ENCODE peak calls at places on chromosomes 7 and 10, in seven cellular contexts. A is vagina, P is fibroblast of lung, J is NB4, D is GM10248, F is fibroblast of mammary gland, W is heart left ventricle. C is an unnamed sample.

GRCh38 chr7:24820730-24821044 is 63.4 kb upstream of the GSDME start:
- DNase-seq in W (no peak), A (no peak), J (peak), D (no peak), P (no peak), F (no peak), C (no peak)

GRCh38 chr7:30348083-30348560 is 63.7 kb downstream of the ZNRF2 start:
- DNase-seq in F (peak), A (no peak), J (peak), P (peak), W (peak), D (peak), C (no peak)

GRCh38 chr7:22730921-22731654 is 4.1 kb downstream of the IL6 start:
- DNase-seq in P (peak), A (no peak), J (peak), F (peak), W (no peak), D (no peak), C (no peak)

GRCh38 chr7:15288746-15289145 is 273.1 kb downstream of the AGMO start:
- DNase-seq in J (no peak), D (no peak), F (peak), P (peak), W (no peak), A (no peak), C (no peak)

GRCh38 chr7:157412021-157412443 is 75.2 kb downstream of the DNAJB6 start:
- DNase-seq in P (peak), J (peak), D (no peak), A (no peak), F (peak), W (no peak), C (no peak)

GRCh38 chr7:80611779-80612178 is 26.7 kb upstream of the CD36 start:
- DNase-seq in D (no peak), P (peak), F (peak), A (no peak), W (peak), J (no peak), C (no peak)

GRCh38 chr7:105364748-105365147 is 24.0 kb downstream of the SRPK2 start:
- DNase-seq in F (no peak), D (no peak), J (no peak), W (no peak), A (no peak), P (no peak), C (no peak)

GRCh38 chr10:103451091-103451801 is 924 bp downstream of the CALHM2 start:
- DNase-seq in P (peak), A (peak), J (no peak), D (peak), W (peak), F (peak), C (no peak)

GRCh38 chr10:78875331-78875877 is 193.4 kb upstream of the ZMIZ1 start:
- DNase-seq in J (no peak), D (no peak), A (no peak), W (no peak), P (no peak), F (no peak), C (no peak)

GRCh38 chr10:70459061-70459770 is 17.7 kb upstream of the NODAL start:
- DNase-seq in J (peak), W (peak), D (no peak), F (no peak), A (no peak), P (no peak), C (no peak)

GRCh38 chr10:14382022-14382421 is 51.3 kb upstream of the FRMD4A start:
- DNase-seq in W (no peak), F (no peak), P (peak), D (no peak), A (no peak), J (no peak), C (no peak)

GRCh38 chr10:98030093-98030821 is at the start of gene CRTAC1:
- DNase-seq in F (no peak), J (no peak), P (peak), A (no peak), W (peak), D (no peak), C (no peak)

GRCh38 chr7:143901710-143902587 is at the start of gene TCAF1:
- DNase-seq in D (peak), A (peak), J (peak), P (peak), F (peak), W (peak), C (peak)
- TF ChIP-seq CTCF in D (peak), A (no peak), J (peak), P (peak), F (peak), W (no peak), C (peak)

GRCh38 chr10:63866075-63866746 is 345.0 kb downstream of the REEP3 start:
- DNase-seq in P (peak), A (no peak), F (peak), D (peak), J (peak), W (peak), C (no peak)

GRCh38 chr10:63862860-63863259 is 341.7 kb downstream of the REEP3 start:
- DNase-seq in A (no peak), P (no peak), F (no peak), W (no peak), D (no peak), J (no peak), C (no peak)

GRCh38 chr10:63865210-63865609 is 344.0 kb downstream of the REEP3 start:
- DNase-seq in P (no peak), J (no peak), F (no peak), A (no peak), D (no peak), W (no peak), C (no peak)

DNA sequence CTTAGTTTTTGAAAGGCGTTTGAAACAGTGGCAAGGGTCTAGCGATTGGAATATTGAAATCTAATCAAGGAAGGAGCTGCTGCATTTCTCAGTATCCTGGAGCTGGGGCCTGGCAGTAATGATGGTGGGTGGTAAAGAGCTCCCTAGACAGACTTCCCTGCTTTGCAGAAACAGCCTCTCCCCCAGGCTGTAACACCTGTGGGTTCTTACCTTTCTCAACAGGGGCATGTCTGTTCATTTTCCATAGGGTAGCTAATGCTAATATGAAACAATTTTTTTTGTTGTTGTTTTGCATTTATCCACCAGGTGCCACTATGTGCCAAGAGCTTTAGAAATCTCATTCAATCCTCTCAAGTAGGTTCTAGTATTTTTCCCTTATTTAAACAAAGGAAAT is 345.5 kb downstream of the REEP3 start:
- DNase-seq in F (peak), W (no peak), A (no peak), D (no peak), P (no peak), J (peak), C (no peak)
- TF ChIP-seq CTCF in F (peak), W (no peak), A (no peak), D (no peak), P (no peak), J (peak), C (peak)

GRCh38 chr10:278707-279106 is 143.5 kb downstream of the ZMYND11 start:
- DNase-seq in W (no peak), A (no peak), J (no peak), F (no peak), P (no peak), D (no peak), C (no peak)
- TF ChIP-seq CTCF in W (no peak), A (no peak), J (no peak), F (no peak), P (no peak), D (no peak), C (no peak)

DNA sequence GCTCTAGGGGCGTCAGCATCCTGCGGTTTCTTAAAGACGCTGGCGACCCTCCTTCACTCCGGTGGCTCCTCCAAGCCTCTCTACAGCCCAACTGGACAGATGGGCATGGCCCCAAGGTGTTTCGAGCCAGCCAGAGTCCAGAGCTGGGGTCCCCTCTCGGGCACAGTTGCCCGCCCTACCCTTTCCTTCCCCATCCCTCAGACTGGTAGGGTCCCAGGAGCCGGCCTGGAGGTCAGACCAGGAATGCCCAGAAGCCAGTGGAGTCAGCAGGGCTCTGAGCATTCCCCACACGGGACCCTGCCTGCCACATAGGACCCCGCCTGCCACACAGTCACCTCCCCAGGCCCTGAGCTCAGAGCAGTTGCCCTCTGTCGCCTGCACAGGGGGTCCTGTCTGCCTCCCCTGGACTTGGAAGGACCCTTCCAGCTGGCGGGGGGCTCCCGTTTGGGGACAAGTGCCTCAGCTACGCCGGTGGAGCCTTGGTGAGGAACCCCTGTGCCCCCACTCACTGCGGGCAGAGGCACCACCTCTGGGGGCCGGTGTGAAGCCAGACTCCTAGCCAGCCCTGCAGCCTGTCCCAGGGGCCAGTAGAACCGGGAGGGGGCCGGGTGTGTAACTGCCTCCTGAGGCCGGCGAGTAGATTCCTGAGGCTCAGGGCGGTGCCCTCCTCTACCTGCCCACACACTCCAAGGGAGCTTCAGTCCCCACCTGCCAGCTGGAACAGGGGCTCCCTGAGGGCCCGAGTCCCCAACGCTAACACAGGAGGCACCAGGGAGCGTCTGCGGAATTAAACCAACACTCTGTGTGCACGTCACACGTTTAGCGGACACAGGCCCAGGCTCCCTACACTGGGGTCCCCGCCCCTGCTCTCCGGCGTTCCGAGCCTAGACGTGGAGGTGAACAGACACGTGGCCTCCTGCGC is 19.4 kb upstream of the PDGFA start:
- DNase-seq in P (peak), J (no peak), W (no peak), D (no peak), A (no peak), F (no peak), C (no peak)
- TF ChIP-seq CTCF in P (no peak), J (no peak), W (no peak), D (no peak), A (no peak), F (no peak), C (no peak)